ENCODE peak calls at places on chromosomes 7 and 10, in eight cellular contexts. N is GM20000, E is RWPE2, B is heart right ventricle, Z is cardiac fibroblast, A is mucosa of descending colon, P is choroid plexus epithelial cell, J is retinal pigment epithelial cell. M is an unnamed sample.

GRCh38 chr10:24440817-24441790 is 232.2 kb downstream of the KIAA1217 start:
- DNase-seq in N (no peak), E (no peak), B (no peak), Z (no peak), A (no peak), P (peak), J (peak), M (no peak)

GRCh38 chr10:1169186-1169885 is 113.2 kb downstream of the WDR37 start:
- DNase-seq in N (no peak), E (no peak), B (no peak), Z (no peak), A (peak), P (no peak), J (no peak), M (no peak)

GRCh38 chr10:126458453-126458852 is 70.2 kb upstream of the ADAM12 start:
- DNase-seq in N (no peak), E (no peak), B (no peak), Z (peak), A (no peak), P (peak), J (peak), M (no peak)

GRCh38 chr7:139118803-139119485 is 9.4 kb upstream of the ZC3HAV1 start:
- DNase-seq in N (peak), E (no peak), B (no peak), Z (no peak), A (peak), P (peak), J (no peak), M (peak)

GRCh38 chr10:73039635-73040034 is 57.0 kb downstream of the P4HA1 start:
- DNase-seq in N (no peak), E (no peak), B (no peak), Z (peak), A (no peak), P (peak), J (no peak), M (no peak)

GRCh38 chr10:934746-935406 is 3.4 kb upstream of the LARP4B start:
- DNase-seq in N (no peak), E (no peak), B (no peak), Z (no peak), A (no peak), P (no peak), J (no peak), M (no peak)

GRCh38 chr7:148395292-148395691 is 195.3 kb upstream of the C7orf33 start:
- DNase-seq in N (no peak), E (no peak), B (no peak), Z (no peak), A (no peak), P (peak), J (no peak), M (no peak)

GRCh38 chr7:116195451-116195850 is 14.9 kb upstream of the TES start:
- DNase-seq in N (no peak), E (no peak), B (no peak), Z (peak), A (no peak), P (no peak), J (no peak), M (no peak)

GRCh38 chr7:129095258-129095657 is 40.3 kb upstream of the TNPO3 start:
- DNase-seq in N (peak), E (no peak), B (no peak), Z (no peak), A (no peak), P (no peak), J (no peak), M (peak)

GRCh38 chr10:31320179-31320597 is 1.2 kb downstream of the ZEB1 start:
- DNase-seq in N (peak), E (no peak), B (peak), Z (peak), A (peak), P (no peak), J (no peak), M (peak)

GRCh38 chr10:132518572-132519381 is 18.8 kb upstream of the INPP5A start:
- DNase-seq in N (no peak), E (peak), B (peak), Z (no peak), A (peak), P (peak), J (no peak), M (peak)

GRCh38 chr10:13268841-13269240 is 31.0 kb downstream of the PHYH start:
- DNase-seq in N (no peak), E (no peak), B (no peak), Z (peak), A (no peak), P (no peak), J (no peak), M (no peak)

GRCh38 chr7:137990251-137990901 is 11.5 kb downstream of the CREB3L2 start:
- DNase-seq in N (no peak), E (no peak), B (peak), Z (peak), A (no peak), P (peak), J (peak), M (no peak)

GRCh38 chr10:85997544-85997943 is 369.1 kb downstream of the GRID1 start:
- DNase-seq in N (no peak), E (no peak), B (no peak), Z (no peak), A (no peak), P (no peak), J (no peak), M (no peak)

GRCh38 chr10:97780991-97781540 is 9.3 kb upstream of the SFRP5 start:
- DNase-seq in N (no peak), E (no peak), B (no peak), Z (peak), A (no peak), P (peak), J (no peak), M (no peak)

GRCh38 chr10:114487815-114488536 is 83.7 kb upstream of the AFAP1L2 start:
- DNase-seq in N (no peak), E (no peak), B (no peak), Z (no peak), A (no peak), P (peak), J (no peak), M (no peak)

GRCh38 chr7:64087501-64087900 is 42.3 kb downstream of the ZNF727 start:
- DNase-seq in N (no peak), E (no peak), B (no peak), Z (no peak), A (no peak), P (no peak), J (no peak), M (no peak)

GRCh38 chr7:36161996-36162395 is 8.9 kb downstream of the EEPD1 start:
- DNase-seq in N (no peak), E (no peak), B (no peak), Z (no peak), A (no peak), P (no peak), J (no peak), M (no peak)

GRCh38 chr7:33191326-33191725 is 62.0 kb downstream of the BBS9 start:
- DNase-seq in N (peak), E (no peak), B (no peak), Z (no peak), A (no peak), P (no peak), J (no peak), M (peak)

GRCh38 chr10:28872592-28873165 is 195.4 kb downstream of the BAMBI start:
- DNase-seq in N (no peak), E (no peak), B (no peak), Z (peak), A (no peak), P (peak), J (no peak), M (no peak)

GRCh38 chr7:151727579-151728285 is 149.2 kb downstream of the PRKAG2 start:
- DNase-seq in N (peak), E (peak), B (peak), Z (peak), A (no peak), P (peak), J (peak), M (peak)

GRCh38 chr7:151726875-151727578 is 149.9 kb downstream of the PRKAG2 start:
- DNase-seq in N (no peak), E (no peak), B (no peak), Z (no peak), A (no peak), P (no peak), J (no peak), M (no peak)

GRCh38 chr7:151724920-151725584 is 151.9 kb downstream of the PRKAG2 start:
- DNase-seq in N (no peak), E (no peak), B (no peak), Z (no peak), A (no peak), P (no peak), J (no peak), M (peak)

GRCh38 chr7:151724250-151724915 is 152.5 kb downstream of the PRKAG2 start:
- DNase-seq in N (no peak), E (no peak), B (no peak), Z (no peak), A (no peak), P (no peak), J (no peak), M (no peak)

GRCh38 chr7:151725844-151726770 is 150.8 kb downstream of the PRKAG2 start:
- DNase-seq in N (no peak), E (no peak), B (no peak), Z (no peak), A (no peak), P (no peak), J (no peak), M (no peak)
- TF ChIP-seq CTCF in N (no peak), E (no peak), B (no peak), Z (no peak), A (no peak), P (no peak), J (peak), M (no peak)

GRCh38 chr7:25844109-25844915 is 307.7 kb upstream of the NFE2L3 start:
- DNase-seq in N (no peak), E (no peak), B (no peak), Z (peak), A (no peak), P (peak), J (no peak), M (no peak)

GRCh38 chr7:25847331-25848070 is 304.5 kb upstream of the NFE2L3 start:
- DNase-seq in N (no peak), E (no peak), B (no peak), Z (peak), A (no peak), P (peak), J (peak), M (no peak)

GRCh38 chr7:25846722-25847121 is 305.3 kb upstream of the NFE2L3 start:
- DNase-seq in N (no peak), E (no peak), B (peak), Z (peak), A (peak), P (peak), J (peak), M (no peak)

GRCh38 chr7:25843467-25843866 is 308.5 kb upstream of the NFE2L3 start:
- DNase-seq in N (no peak), E (no peak), B (no peak), Z (no peak), A (no peak), P (no peak), J (no peak), M (no peak)

DNA sequence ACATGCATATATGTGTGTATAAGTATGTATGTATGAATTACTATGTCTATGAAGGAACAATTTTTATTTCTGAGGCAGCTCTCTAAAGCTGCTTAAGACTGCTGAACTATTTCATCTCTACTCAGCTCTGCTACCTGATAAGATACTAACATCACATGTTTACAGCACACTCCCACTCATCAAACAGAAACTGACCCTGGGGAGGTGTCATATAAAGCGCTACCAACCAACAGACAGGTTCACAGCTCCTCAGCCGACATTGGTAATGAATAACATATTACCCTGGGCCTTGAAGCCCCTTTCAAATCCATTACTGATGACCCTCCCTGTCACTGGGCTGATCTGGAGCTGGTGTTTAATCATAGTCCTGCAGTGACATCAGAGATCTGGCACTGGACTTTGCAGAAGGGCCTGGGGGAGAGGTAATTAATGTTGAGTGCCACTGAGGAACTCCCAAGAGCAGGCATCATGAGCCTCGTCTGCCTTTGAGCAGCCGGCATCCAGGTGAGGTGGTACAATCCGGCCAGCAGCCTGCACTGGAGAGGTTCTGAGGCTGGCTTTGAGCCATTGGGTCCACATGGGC is 306.6 kb upstream of the NFE2L3 start:
- DNase-seq in N (no peak), E (no peak), B (no peak), Z (no peak), A (no peak), P (no peak), J (no peak), M (no peak)
- TF ChIP-seq CTCF in N (no peak), E (no peak), B (no peak), Z (no peak), A (no peak), P (no peak), J (no peak), M (no peak)

DNA sequence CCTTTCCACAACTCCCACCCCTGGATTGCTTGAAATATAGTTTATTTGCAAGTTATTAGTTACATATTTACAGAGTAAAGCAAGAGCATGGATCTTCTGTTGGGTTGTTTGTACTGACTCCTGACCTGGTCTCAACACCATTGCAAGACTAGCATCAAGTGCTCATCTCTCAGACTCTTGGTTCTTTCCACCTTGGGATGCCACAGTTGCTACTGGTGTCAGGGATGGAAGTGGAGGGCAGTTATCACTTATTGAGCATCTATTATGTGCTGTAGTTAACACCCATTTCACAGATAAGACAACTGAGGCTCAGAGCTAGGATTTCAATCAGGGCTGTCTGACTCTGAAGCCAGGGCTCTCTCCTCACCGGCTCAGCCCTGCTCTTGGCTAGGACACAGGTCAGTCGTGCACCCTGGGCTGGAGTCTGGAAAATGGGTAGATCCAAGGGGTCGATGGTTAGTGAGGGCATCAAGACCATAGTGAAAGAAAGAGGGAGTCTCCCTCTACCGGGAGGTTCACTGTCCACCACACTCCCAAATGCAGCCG is 614 bp upstream of the ADAMTS14 start:
- DNase-seq in N (peak), E (no peak), B (no peak), Z (no peak), A (no peak), P (no peak), J (no peak), M (no peak)
- TF ChIP-seq CTCF in N (no peak), E (peak), B (no peak), Z (no peak), A (no peak), P (peak), J (peak), M (no peak)

DNA sequence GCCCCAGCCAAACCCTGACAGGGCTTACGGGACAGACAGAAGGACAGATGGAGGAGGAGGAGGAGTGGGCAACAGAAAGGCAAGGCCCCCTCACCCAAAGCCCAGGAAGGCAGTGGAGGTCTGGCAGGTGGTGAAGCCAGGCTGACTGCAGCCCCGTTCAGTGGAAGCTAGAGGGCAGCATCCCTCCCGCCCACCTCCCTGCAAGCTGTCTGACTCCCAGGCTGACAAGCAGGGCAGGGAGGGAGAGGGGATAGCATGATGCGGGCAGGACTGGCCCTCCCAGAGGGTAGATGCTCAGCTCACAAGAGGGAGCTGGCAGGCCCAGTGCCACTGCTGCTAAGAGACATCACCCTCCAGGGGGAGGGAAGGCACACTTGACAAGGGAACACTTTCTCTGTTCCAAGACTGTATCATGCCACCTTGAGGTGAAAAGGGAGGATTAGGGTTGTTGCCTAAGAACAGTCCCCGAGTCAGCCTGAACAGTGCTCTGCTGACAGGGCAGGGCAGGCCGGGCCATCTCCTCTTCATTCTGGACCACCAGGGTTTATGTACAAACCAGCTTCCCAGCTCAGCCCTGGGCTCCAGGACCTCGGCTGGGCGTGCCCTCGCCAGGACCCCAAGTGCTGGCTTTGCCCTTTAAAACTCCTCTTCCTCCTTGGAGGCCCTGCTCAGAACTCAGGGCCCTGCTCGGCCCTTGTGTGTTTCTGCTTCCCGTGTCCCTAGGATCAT is 61.8 kb downstream of the RASGEF1A start:
- DNase-seq in N (peak), E (peak), B (no peak), Z (peak), A (peak), P (peak), J (no peak), M (peak)
- TF ChIP-seq CTCF in N (peak), E (peak), B (no peak), Z (peak), A (peak), P (peak), J (peak), M (peak)

GRCh38 chr7:142908921-142909870 is 23.7 kb upstream of the TRPV6 start:
- DNase-seq in N (peak), E (no peak), B (no peak), Z (no peak), A (no peak), P (no peak), J (peak), M (peak)
- TF ChIP-seq CTCF in N (peak), E (peak), B (no peak), Z (peak), A (no peak), P (peak), J (peak), M (peak)

GRCh38 chr7:111081553-111081952 is 9.4 kb upstream of the LRRN3 start:
- DNase-seq in N (no peak), E (no peak), B (no peak), Z (no peak), A (no peak), P (no peak), J (no peak), M (no peak)

GRCh38 chr7:111080495-111081105 is 10.3 kb upstream of the LRRN3 start:
- DNase-seq in N (no peak), E (no peak), B (no peak), Z (no peak), A (no peak), P (no peak), J (no peak), M (no peak)

GRCh38 chr7:111085356-111085755 is 5.6 kb upstream of the LRRN3 start:
- DNase-seq in N (no peak), E (no peak), B (no peak), Z (no peak), A (no peak), P (no peak), J (no peak), M (no peak)

GRCh38 chr7:111083423-111083822 is 7.5 kb upstream of the LRRN3 start:
- DNase-seq in N (peak), E (no peak), B (no peak), Z (no peak), A (no peak), P (peak), J (no peak), M (peak)

GRCh38 chr7:111082351-111082750 is 8.6 kb upstream of the LRRN3 start:
- DNase-seq in N (no peak), E (no peak), B (no peak), Z (no peak), A (no peak), P (peak), J (peak), M (no peak)
- TF ChIP-seq CTCF in N (no peak), E (no peak), B (no peak), Z (no peak), A (no peak), P (no peak), J (no peak), M (no peak)

GRCh38 chr7:87225696-87226095 is 6.2 kb upstream of the TMEM243 start:
- DNase-seq in N (no peak), E (no peak), B (no peak), Z (no peak), A (no peak), P (peak), J (no peak), M (no peak)
- TF ChIP-seq CTCF in N (no peak), E (no peak), B (no peak), Z (no peak), A (no peak), P (no peak), J (no peak), M (no peak)

DNA sequence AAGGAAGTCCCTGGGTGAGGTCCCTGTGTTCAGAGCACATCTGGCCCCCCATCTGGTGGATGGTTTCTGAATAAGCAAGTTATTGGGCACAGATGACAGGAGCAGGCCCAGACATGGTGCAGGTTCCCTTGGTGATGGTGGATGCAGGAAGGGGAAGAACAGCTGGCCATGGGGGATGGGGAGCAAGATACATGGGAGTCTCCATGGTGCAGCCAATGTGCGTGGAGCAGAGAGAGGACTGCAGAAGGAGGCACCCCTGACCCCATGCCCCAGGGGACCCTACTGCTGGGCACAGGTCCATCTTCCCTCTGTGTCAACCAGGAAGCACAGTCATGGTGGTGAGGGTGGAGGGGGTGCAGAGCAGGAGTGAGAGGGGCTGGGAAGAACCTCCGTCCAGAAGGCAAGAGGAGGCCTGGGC is 43.8 kb upstream of the RABGEF1 start:
- DNase-seq in N (no peak), E (no peak), B (no peak), Z (peak), A (no peak), P (peak), J (no peak), M (no peak)
- TF ChIP-seq CTCF in N (no peak), E (no peak), B (no peak), Z (no peak), A (no peak), P (no peak), J (no peak), M (no peak)

DNA sequence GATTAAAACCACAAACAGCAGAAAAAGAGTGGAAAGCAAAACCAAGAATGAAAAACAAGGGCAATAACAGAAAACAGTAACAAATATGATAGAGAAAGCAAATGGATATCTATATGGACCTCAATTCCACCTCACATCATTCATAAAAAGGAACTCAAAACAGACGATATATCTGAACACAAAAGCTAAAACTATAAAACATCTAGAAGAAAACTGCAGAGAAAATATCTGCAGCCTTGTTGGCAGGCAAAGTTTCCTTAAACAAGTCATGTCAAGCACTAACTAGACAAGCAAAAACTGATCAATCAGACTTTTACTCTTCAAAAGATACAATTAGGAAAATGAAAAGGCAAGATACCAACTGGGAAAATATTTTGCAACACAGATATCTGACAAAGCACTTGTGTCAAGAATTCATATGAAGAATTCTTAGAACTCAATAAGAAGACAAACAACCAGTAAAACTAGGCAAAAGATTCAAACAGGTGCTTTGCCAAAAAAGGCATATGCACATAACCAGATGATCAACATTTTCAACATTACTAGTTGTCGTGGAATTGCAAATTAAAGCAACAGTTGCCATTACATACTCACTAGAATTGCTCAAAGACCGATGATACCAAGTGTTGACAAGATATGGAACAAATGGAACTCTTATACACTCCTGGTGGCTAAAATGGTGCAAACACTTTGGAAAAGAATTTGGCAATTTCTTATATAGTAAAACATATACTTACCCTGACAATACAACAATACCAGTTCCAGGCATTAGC is 25.9 kb upstream of the ZMIZ1 start:
- DNase-seq in N (no peak), E (no peak), B (no peak), Z (no peak), A (no peak), P (no peak), J (no peak), M (no peak)
- TF ChIP-seq CTCF in N (no peak), E (no peak), B (no peak), Z (no peak), A (no peak), P (no peak), J (no peak), M (no peak)